ENCODE peak calls at places on chromosomes 3 and 15, in five cellular contexts. One of them, this sample, is unnamed.

GRCh38 chr3:150104564-150104963 is 133.9 kb upstream of the PFN2 start:
- ATAC-seq in HepG2: no peak
- ATAC-seq in upper lobe of left lung: no peak
- ATAC-seq in A549: no peak
- ATAC-seq in GM12878: no peak
- ATAC-seq in this sample: no peak

GRCh38 chr3:143972155-143972494 is 502 bp downstream of the DIPK2A start:
- ATAC-seq in HepG2: peak
- ATAC-seq in upper lobe of left lung: no peak
- ATAC-seq in A549: peak
- ATAC-seq in GM12878: peak
- ATAC-seq in this sample: peak

GRCh38 chr3:122258757-122259371 is 66.2 kb upstream of the CSTA start:
- ATAC-seq in HepG2: peak
- ATAC-seq in upper lobe of left lung: peak
- ATAC-seq in A549: peak
- ATAC-seq in GM12878: peak
- ATAC-seq in this sample: no peak

GRCh38 chr15:21261396-21261964 is 178.8 kb downstream of the POTEB3 start:
- ATAC-seq in HepG2: no peak
- ATAC-seq in upper lobe of left lung: peak
- ATAC-seq in A549: no peak
- ATAC-seq in GM12878: no peak
- ATAC-seq in this sample: no peak

GRCh38 chr15:100628746-100629145 is 26.4 kb downstream of the ASB7 start:
- ATAC-seq in HepG2: no peak
- ATAC-seq in upper lobe of left lung: no peak
- ATAC-seq in A549: no peak
- ATAC-seq in GM12878: no peak
- ATAC-seq in this sample: no peak

GRCh38 chr3:134144694-134145093 is 106.0 kb downstream of the RYK start:
- ATAC-seq in HepG2: no peak
- ATAC-seq in upper lobe of left lung: no peak
- ATAC-seq in A549: no peak
- ATAC-seq in GM12878: no peak
- ATAC-seq in this sample: no peak

GRCh38 chr15:78951841-78952238 is 7.0 kb upstream of the CTSH start:
- ATAC-seq in HepG2: peak
- ATAC-seq in upper lobe of left lung: peak
- ATAC-seq in A549: peak
- ATAC-seq in GM12878: peak
- ATAC-seq in this sample: no peak

GRCh38 chr3:109977903-109978302 is 640.6 kb upstream of the DPPA4 start:
- ATAC-seq in HepG2: no peak
- ATAC-seq in upper lobe of left lung: no peak
- ATAC-seq in A549: no peak
- ATAC-seq in GM12878: no peak
- ATAC-seq in this sample: no peak

GRCh38 chr3:128316456-128316855 is 150.2 kb downstream of the DNAJB8 start:
- ATAC-seq in HepG2: no peak
- ATAC-seq in upper lobe of left lung: peak
- ATAC-seq in A549: no peak
- ATAC-seq in GM12878: no peak
- ATAC-seq in this sample: no peak

GRCh38 chr3:192642651-192643050 is 84.7 kb downstream of the FGF12 start:
- ATAC-seq in HepG2: no peak
- ATAC-seq in upper lobe of left lung: no peak
- ATAC-seq in A549: no peak
- ATAC-seq in GM12878: no peak
- ATAC-seq in this sample: no peak

GRCh38 chr3:4850211-4850927 is 128.9 kb upstream of the BHLHE40 start:
- ATAC-seq in HepG2: no peak
- ATAC-seq in upper lobe of left lung: no peak
- ATAC-seq in A549: no peak
- ATAC-seq in GM12878: peak
- ATAC-seq in this sample: no peak

GRCh38 chr3:158167737-158168469 is 58.0 kb downstream of the RSRC1 start:
- ATAC-seq in HepG2: no peak
- ATAC-seq in upper lobe of left lung: peak
- ATAC-seq in A549: peak
- ATAC-seq in GM12878: peak
- ATAC-seq in this sample: no peak

GRCh38 chr3:170506556-170506955 is 79.3 kb downstream of the SLC7A14 start:
- ATAC-seq in HepG2: peak
- ATAC-seq in upper lobe of left lung: no peak
- ATAC-seq in A549: no peak
- ATAC-seq in GM12878: no peak
- ATAC-seq in this sample: no peak

GRCh38 chr3:196336319-196337145 is 1.7 kb downstream of the TM4SF19 start:
- ATAC-seq in HepG2: no peak
- ATAC-seq in upper lobe of left lung: no peak
- ATAC-seq in A549: no peak
- ATAC-seq in GM12878: no peak
- ATAC-seq in this sample: no peak

GRCh38 chr15:22952826-22953579 is 27.2 kb downstream of the CYFIP1 start:
- ATAC-seq in HepG2: peak
- ATAC-seq in upper lobe of left lung: no peak
- ATAC-seq in A549: no peak
- ATAC-seq in GM12878: no peak
- ATAC-seq in this sample: no peak

GRCh38 chr15:25783607-25784131 is 79.5 kb downstream of the ATP10A start:
- ATAC-seq in HepG2: no peak
- ATAC-seq in upper lobe of left lung: peak
- ATAC-seq in A549: no peak
- ATAC-seq in GM12878: no peak
- ATAC-seq in this sample: no peak

GRCh38 chr15:101733545-101733944 is 9.3 kb upstream of the TARS3 start:
- ATAC-seq in HepG2: no peak
- ATAC-seq in upper lobe of left lung: no peak
- ATAC-seq in A549: no peak
- ATAC-seq in GM12878: no peak
- ATAC-seq in this sample: no peak

GRCh38 chr3:123723527-123724168 is 138.8 kb upstream of the HACD2 start:
- ATAC-seq in HepG2: peak
- ATAC-seq in upper lobe of left lung: peak
- ATAC-seq in A549: peak
- ATAC-seq in GM12878: peak
- ATAC-seq in this sample: peak

GRCh38 chr15:29749365-29750086 is 72.7 kb downstream of the TJP1 start:
- ATAC-seq in HepG2: peak
- ATAC-seq in upper lobe of left lung: no peak
- ATAC-seq in A549: peak
- ATAC-seq in GM12878: no peak
- ATAC-seq in this sample: no peak

GRCh38 chr3:13801361-13802214 is 78.3 kb downstream of the WNT7A start:
- ATAC-seq in HepG2: no peak
- ATAC-seq in upper lobe of left lung: no peak
- ATAC-seq in A549: no peak
- ATAC-seq in GM12878: no peak
- ATAC-seq in this sample: no peak

GRCh38 chr3:155418426-155418825 is 124.9 kb upstream of the STRIT1 start:
- ATAC-seq in HepG2: no peak
- ATAC-seq in upper lobe of left lung: no peak
- ATAC-seq in A549: no peak
- ATAC-seq in GM12878: no peak
- ATAC-seq in this sample: no peak

GRCh38 chr15:66387176-66388056 is 704 bp downstream of the MAP2K1 start:
- ATAC-seq in HepG2: peak
- ATAC-seq in upper lobe of left lung: peak
- ATAC-seq in A549: peak
- ATAC-seq in GM12878: peak
- ATAC-seq in this sample: peak

GRCh38 chr3:183650554-183650953 is 15.1 kb downstream of the KLHL24 start:
- ATAC-seq in HepG2: no peak
- ATAC-seq in upper lobe of left lung: no peak
- ATAC-seq in A549: no peak
- ATAC-seq in GM12878: no peak
- ATAC-seq in this sample: no peak

GRCh38 chr3:53776494-53777101 is 69.6 kb downstream of the CHDH start:
- ATAC-seq in HepG2: no peak
- ATAC-seq in upper lobe of left lung: peak
- ATAC-seq in A549: no peak
- ATAC-seq in GM12878: no peak
- ATAC-seq in this sample: peak

GRCh38 chr3:102235679-102236078 is 199.1 kb upstream of the ZPLD1 start:
- ATAC-seq in HepG2: peak
- ATAC-seq in upper lobe of left lung: no peak
- ATAC-seq in A549: peak
- ATAC-seq in GM12878: no peak
- ATAC-seq in this sample: no peak

GRCh38 chr3:62665627-62666433 is 209.4 kb downstream of the CADPS start:
- ATAC-seq in HepG2: peak
- ATAC-seq in upper lobe of left lung: peak
- ATAC-seq in A549: peak
- ATAC-seq in GM12878: peak
- ATAC-seq in this sample: no peak

GRCh38 chr15:71465109-71465508 is 345.2 kb upstream of the NR2E3 start:
- ATAC-seq in HepG2: no peak
- ATAC-seq in upper lobe of left lung: no peak
- ATAC-seq in A549: no peak
- ATAC-seq in GM12878: no peak
- ATAC-seq in this sample: no peak

GRCh38 chr3:11385908-11386307 is 113.7 kb downstream of the ATG7 start:
- ATAC-seq in HepG2: no peak
- ATAC-seq in upper lobe of left lung: peak
- ATAC-seq in A549: no peak
- ATAC-seq in GM12878: no peak
- ATAC-seq in this sample: no peak

GRCh38 chr3:87069963-87070362 is 79.0 kb upstream of the VGLL3 start:
- ATAC-seq in HepG2: no peak
- ATAC-seq in upper lobe of left lung: no peak
- ATAC-seq in A549: no peak
- ATAC-seq in GM12878: no peak
- ATAC-seq in this sample: no peak

GRCh38 chr15:60528530-60528929 is 49.6 kb upstream of the ICE2 start:
- ATAC-seq in HepG2: no peak
- ATAC-seq in upper lobe of left lung: no peak
- ATAC-seq in A549: no peak
- ATAC-seq in GM12878: peak
- ATAC-seq in this sample: no peak

GRCh38 chr3:140953028-140953960 is 11.7 kb downstream of the SLC25A36 start:
- ATAC-seq in HepG2: no peak
- ATAC-seq in upper lobe of left lung: no peak
- ATAC-seq in A549: peak
- ATAC-seq in GM12878: peak
- ATAC-seq in this sample: no peak

GRCh38 chr15:31266712-31267111 is 59.9 kb upstream of the KLF13 start:
- ATAC-seq in HepG2: no peak
- ATAC-seq in upper lobe of left lung: no peak
- ATAC-seq in A549: no peak
- ATAC-seq in GM12878: peak
- ATAC-seq in this sample: no peak

GRCh38 chr3:115803661-115804060 is 180.4 kb downstream of the GAP43 start:
- ATAC-seq in HepG2: no peak
- ATAC-seq in upper lobe of left lung: no peak
- ATAC-seq in A549: no peak
- ATAC-seq in GM12878: no peak
- ATAC-seq in this sample: no peak

GRCh38 chr3:160929595-160929994 is 173.6 kb downstream of the PPM1L start:
- ATAC-seq in HepG2: peak
- ATAC-seq in upper lobe of left lung: peak
- ATAC-seq in A549: peak
- ATAC-seq in GM12878: no peak
- ATAC-seq in this sample: peak

GRCh38 chr3:119658994-119659393 is 1.4 kb downstream of the POPDC2 start:
- ATAC-seq in HepG2: no peak
- ATAC-seq in upper lobe of left lung: no peak
- ATAC-seq in A549: no peak
- ATAC-seq in GM12878: no peak
- ATAC-seq in this sample: no peak
- H3K4me3 ChIP-seq in HepG2: no peak
- H3K4me3 ChIP-seq in upper lobe of left lung: no peak
- H3K4me3 ChIP-seq in A549: no peak
- H3K4me3 ChIP-seq in GM12878: no peak
- H3K4me3 ChIP-seq in this sample: peak

DNA sequence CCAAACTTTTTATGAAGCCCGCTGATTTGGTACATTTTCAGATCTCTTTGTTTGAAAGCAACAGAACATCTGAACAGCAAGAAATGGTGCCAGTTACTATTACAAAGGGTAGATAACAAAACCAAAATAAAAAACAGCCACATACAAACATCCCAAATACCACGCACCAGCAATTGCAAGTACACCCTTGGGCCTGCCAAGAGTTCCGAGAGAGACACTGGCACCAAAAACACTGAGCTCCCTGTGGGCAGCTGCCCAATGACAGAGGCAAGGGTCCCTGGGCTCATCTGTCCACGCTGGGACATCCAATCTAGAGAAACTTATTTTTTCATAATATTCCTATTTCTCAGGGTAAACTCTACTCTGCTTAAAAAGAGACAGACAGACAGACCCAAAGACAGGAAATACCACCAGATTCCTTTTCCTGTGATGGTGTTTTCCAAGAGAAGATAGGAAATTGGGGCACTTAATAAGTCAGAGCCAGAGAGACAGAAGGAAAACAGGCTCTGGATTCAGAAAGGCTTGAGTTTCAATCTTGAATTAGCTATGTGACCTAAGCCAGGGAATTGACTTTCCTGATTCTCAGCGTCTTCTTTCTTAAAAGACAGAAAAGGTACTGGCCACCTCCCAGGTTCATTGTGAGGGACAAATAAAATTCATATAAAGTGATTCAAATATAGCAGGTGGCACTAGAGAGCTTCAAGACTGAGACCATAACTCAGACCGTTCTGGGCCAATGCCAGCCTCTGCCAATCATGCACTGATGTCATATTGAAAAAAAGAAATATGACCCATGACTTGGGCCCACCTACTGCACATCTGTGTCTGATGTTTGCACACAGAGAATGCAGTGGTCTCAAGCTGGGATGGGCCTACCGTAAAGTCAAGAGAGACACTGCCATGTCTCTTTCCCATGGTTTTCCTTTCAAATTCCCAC is 61.3 kb downstream of the FOXP1 start:
- ATAC-seq in HepG2: no peak
- ATAC-seq in upper lobe of left lung: no peak
- ATAC-seq in A549: no peak
- ATAC-seq in GM12878: no peak
- ATAC-seq in this sample: no peak
- H3K27ac ChIP-seq in HepG2: no peak
- H3K27ac ChIP-seq in upper lobe of left lung: no peak
- H3K27ac ChIP-seq in A549: no peak
- H3K27ac ChIP-seq in GM12878: no peak
- H3K27ac ChIP-seq in this sample: no peak

DNA sequence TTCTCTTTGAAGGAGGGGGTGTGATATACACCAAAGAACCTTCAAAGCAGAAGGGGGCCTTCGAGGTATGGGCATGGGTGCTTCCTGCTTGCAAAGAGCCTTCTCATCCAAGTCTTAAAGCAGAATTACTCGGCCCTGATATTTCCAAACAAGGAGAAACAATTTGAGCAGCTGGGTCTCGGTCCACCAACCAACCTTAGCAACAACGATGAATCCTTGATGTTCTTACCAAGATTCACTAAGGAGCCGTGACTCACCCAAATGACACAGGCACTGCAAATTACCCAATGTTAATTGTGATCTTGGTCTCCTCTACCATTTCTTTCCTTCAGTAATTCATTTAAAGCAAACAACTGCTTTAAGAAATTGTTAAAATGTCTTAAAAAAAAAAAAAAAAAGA is 7.7 kb downstream of the HOMER2 start:
- ATAC-seq in HepG2: no peak
- ATAC-seq in upper lobe of left lung: no peak
- ATAC-seq in A549: no peak
- ATAC-seq in GM12878: no peak
- ATAC-seq in this sample: no peak
- TF ChIP-seq EP300 in HepG2: no peak
- TF ChIP-seq EP300 in upper lobe of left lung: no peak
- TF ChIP-seq EP300 in A549: no peak
- TF ChIP-seq EP300 in GM12878: no peak
- TF ChIP-seq EP300 in this sample: no peak

GRCh38 chr3:151312972-151313371 is 3.6 kb downstream of the GPR87 start:
- ATAC-seq in HepG2: no peak
- ATAC-seq in upper lobe of left lung: no peak
- ATAC-seq in A549: no peak
- ATAC-seq in GM12878: no peak
- ATAC-seq in this sample: no peak
- H3K4me3 ChIP-seq in HepG2: no peak
- H3K4me3 ChIP-seq in upper lobe of left lung: no peak
- H3K4me3 ChIP-seq in A549: no peak
- H3K4me3 ChIP-seq in GM12878: no peak
- H3K4me3 ChIP-seq in this sample: no peak